ENCODE peak calls at places on chromosomes 7 and 10, in ten cellular contexts. D is ovary, K is lower lobe of right lung, C is choroid plexus epithelial cell, N is PC-3, E is fibroblast of villous mesenchyme, O is AG04449, I is astrocyte, T is body of pancreas, W is epithelial cell of esophagus. Q is an unnamed sample.
A peak's percentile ranks its signal among the peaks of the same experiment; 100 is the strongest.

GRCh38 chr10:69769395-69769989 is 32.2 kb upstream of the COL13A1 start:
- DNase-seq in N (peak; percentile 89), W (peak; percentile 61), D (peak; percentile 67), C (peak; percentile 93), I (peak; percentile 76), O (peak; percentile 31), T (peak; percentile 70), K (no peak), E (peak; percentile 64), Q (peak; percentile 74)

GRCh38 chr7:70693690-70694356 is 438.1 kb upstream of the GALNT17 start:
- DNase-seq in W (peak; percentile 72), T (peak; percentile 60), C (peak; percentile 52), D (peak; percentile 76), E (peak; percentile 33), N (no peak), K (peak; percentile 81), O (no peak), I (peak; percentile 51), Q (peak; percentile 45)

GRCh38 chr10:75021851-75022250 is 89.6 kb upstream of the SAMD8 start:
- DNase-seq in E (no peak), N (peak; percentile 61), D (no peak), W (no peak), I (no peak), C (no peak), O (no peak), K (no peak), T (peak; percentile 71), Q (no peak)

GRCh38 chr7:30238721-30239441 is 45.5 kb upstream of the ZNRF2 start:
- DNase-seq in O (no peak), C (peak; percentile 54), I (peak; percentile 55), K (peak; percentile 73), W (peak; percentile 98), N (peak; percentile 95), D (no peak), T (peak; percentile 89), E (no peak), Q (peak; percentile 48)

GRCh38 chr10:28711776-28712175 is 34.5 kb downstream of the BAMBI start:
- DNase-seq in W (no peak), C (no peak), K (no peak), N (no peak), D (no peak), I (no peak), O (no peak), T (no peak), E (no peak), Q (no peak)

GRCh38 chr7:40059057-40059456 is 75.4 kb downstream of the MPLKIP start:
- DNase-seq in I (no peak), T (no peak), C (no peak), W (no peak), K (no peak), O (no peak), N (no peak), E (no peak), D (no peak), Q (no peak)

GRCh38 chr10:49431426-49431825 is 35.5 kb upstream of the DRGX start:
- DNase-seq in O (no peak), N (no peak), I (no peak), C (no peak), K (no peak), E (peak; percentile 82), T (no peak), W (no peak), D (no peak), Q (no peak)

GRCh38 chr7:134188311-134188710 is 61.2 kb downstream of the LRGUK start:
- DNase-seq in W (peak; percentile 68), N (peak; percentile 42), I (no peak), K (no peak), C (no peak), T (no peak), O (no peak), D (no peak), E (no peak), Q (no peak)

GRCh38 chr10:133347636-133348517 is 704 bp downstream of the PRAP1 start:
- DNase-seq in K (peak; percentile 34), D (no peak), W (no peak), O (no peak), N (no peak), T (no peak), E (no peak), I (no peak), C (no peak), Q (no peak)

DNA sequence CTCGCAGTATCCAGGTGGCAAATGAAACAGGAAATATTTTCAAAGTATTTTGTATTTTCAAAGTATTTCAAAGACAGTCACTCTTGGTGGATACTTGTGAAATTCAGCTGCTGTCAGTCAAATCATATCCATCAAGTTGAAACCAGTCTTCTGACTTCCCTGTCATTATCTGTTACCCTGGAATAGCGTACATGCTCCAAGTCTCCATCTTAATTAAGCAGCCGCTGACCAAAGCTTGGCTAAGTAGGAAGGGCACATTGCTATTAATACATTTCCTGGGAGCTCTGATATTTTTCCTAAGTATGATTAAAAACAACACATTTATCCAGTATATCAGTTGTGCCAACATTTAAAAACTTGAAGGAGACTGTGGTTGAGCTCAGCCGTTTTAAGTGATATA is 112.2 kb downstream of the ZMYND11 start:
- DNase-seq in W (no peak), D (no peak), K (no peak), I (no peak), O (no peak), C (no peak), T (no peak), N (no peak), E (no peak), Q (no peak)
- H3K4me3 ChIP-seq in W (no peak overlapping the region), D (no peak overlapping the region), K (no peak overlapping the region), I (no peak overlapping the region), O (no peak overlapping the region), C (no peak overlapping the region), T (no peak overlapping the region), N (no peak overlapping the region), E (no peak overlapping the region), Q (no peak overlapping the region)

GRCh38 chr7:50681451-50682045 is 101.1 kb downstream of the GRB10 start:
- DNase-seq in W (no peak), E (no peak), T (no peak), N (no peak), O (no peak), I (no peak), D (no peak), K (no peak), C (no peak), Q (no peak)

GRCh38 chr7:50678586-50678985 is 104.1 kb downstream of the GRB10 start:
- DNase-seq in D (no peak), K (no peak), N (no peak), T (no peak), E (no peak), C (no peak), W (no peak), I (no peak), O (no peak), Q (no peak)

GRCh38 chr7:50677279-50677996 is 105.3 kb downstream of the GRB10 start:
- DNase-seq in C (no peak), D (no peak), W (no peak), T (peak; percentile 41), O (no peak), E (no peak), K (no peak), I (no peak), N (no peak), Q (no peak)

GRCh38 chr7:50676754-50677153 is 105.9 kb downstream of the GRB10 start:
- DNase-seq in T (no peak), C (no peak), N (no peak), K (no peak), D (no peak), O (no peak), I (no peak), E (no peak), W (no peak), Q (no peak)

GRCh38 chr7:50679218-50680007 is 103.3 kb downstream of the GRB10 start:
- DNase-seq in N (peak; percentile 76), I (peak; percentile 12), C (peak; percentile 70), T (no peak), W (peak; percentile 60), O (no peak), E (peak; percentile 63), D (no peak), K (no peak), Q (peak; percentile 72)
- TF ChIP-seq CTCF in N (peak; percentile 63), I (peak; percentile 25), C (peak; percentile 51), T (peak; percentile 49), W (peak; percentile 42), O (peak; percentile 13), E (peak; percentile 43), D (peak; percentile 51), K (peak; percentile 39), Q (peak; percentile 43)

DNA sequence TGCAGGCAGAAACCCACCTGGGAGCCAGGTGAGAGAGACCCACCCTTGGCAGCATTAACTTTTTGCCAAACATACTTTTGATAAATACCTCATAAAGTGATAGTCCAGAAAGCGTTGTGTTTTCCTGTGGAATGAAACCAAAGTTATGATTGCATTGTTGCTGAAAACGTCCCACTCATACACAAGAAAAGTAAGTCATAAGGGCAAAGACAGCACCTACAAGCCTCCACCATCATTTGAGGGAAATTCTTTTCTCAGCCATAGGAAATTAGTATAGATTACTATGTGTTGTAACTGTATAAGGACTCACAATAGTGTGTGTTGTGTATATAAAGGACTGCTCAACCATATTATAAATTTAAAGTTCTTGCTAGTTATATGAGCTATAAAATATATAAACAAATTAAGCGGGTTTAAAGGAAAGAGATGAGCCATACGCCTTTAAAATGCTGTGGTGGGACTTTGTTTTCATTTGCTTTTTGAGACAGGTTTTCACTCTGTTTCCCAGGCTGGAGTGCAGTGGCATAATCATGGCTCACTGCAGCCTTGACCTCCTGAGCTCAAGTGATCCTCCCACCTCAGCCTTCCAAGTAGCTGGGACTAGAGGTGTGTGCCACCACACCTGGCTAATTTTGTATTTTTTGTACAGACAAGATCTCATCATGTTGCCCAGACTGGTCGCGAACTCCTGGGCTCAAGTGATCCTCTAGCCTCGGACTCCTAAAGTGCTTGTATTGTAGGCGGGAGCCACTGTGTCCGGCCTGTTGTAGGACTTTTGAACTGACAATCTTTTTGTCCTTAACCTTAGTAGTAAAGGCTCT is 160.8 kb downstream of the PKD1L1 start:
- DNase-seq in T (no peak), D (no peak), O (no peak), E (peak; percentile 53), K (no peak), I (no peak), C (peak; percentile 36), W (no peak), N (no peak), Q (no peak)
- H3K4me3 ChIP-seq in T (no peak overlapping the region), D (no peak overlapping the region), O (no peak overlapping the region), E (no peak overlapping the region), K (no peak overlapping the region), I (no peak overlapping the region), C (no peak overlapping the region), W (no peak overlapping the region), N (peak overlapping the region; percentile 38), Q (no peak overlapping the region)

DNA sequence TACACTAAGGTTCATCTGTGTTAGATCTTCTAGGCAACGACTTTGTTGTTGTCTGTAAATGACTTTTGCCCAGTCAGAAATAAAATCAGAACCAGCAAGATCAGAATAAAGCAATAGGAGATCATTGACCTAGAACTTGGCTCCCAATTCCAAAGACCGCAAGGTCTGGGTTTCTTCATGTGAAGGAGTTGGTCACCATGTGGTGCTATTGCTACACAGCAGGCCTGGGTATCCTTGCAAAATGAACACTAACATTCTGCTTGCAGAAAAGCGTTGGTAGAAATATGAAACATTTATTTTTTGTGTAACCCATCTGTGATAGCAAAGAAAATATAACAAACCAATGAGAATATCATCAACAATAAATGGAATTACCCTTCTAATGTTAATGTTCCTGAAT is 831.0 kb downstream of the NXPH1 start:
- DNase-seq in T (no peak), W (no peak), D (no peak), I (no peak), C (no peak), K (no peak), N (no peak), O (no peak), E (no peak), Q (no peak)
- TF ChIP-seq CTCF in T (no peak), W (no peak), D (no peak), I (no peak), C (no peak), K (no peak), N (peak; percentile 18), O (no peak), E (no peak), Q (no peak)

Q was measured in fibroblast of pulmonary artery.